ENCODE peak calls at places on chromosomes 6 and 20, in five cellular contexts. G, Y, M, K and W are unnamed samples.

GRCh38 chr6:1608976-1609661 is 596 bp upstream of the FOXC1 start:
- DNase-seq in G (no peak), Y (peak), M (no peak), K (no peak), W (no peak)

GRCh38 chr6:157060440-157060949 is 262.8 kb downstream of the TMEM242 start:
- DNase-seq in G (no peak), Y (no peak), M (no peak), K (no peak), W (no peak)

GRCh38 chr6:164051427-164051826 is 636.9 kb downstream of the QKI start:
- DNase-seq in G (no peak), Y (no peak), M (no peak), K (no peak), W (no peak)

GRCh38 chr6:38177885-38178583 is 358.5 kb downstream of the ZFAND3 start:
- DNase-seq in G (no peak), Y (no peak), M (no peak), K (no peak), W (no peak)

GRCh38 chr6:152721956-152722355 is 24.3 kb downstream of the MYCT1 start:
- DNase-seq in G (no peak), Y (no peak), M (no peak), K (no peak), W (no peak)

GRCh38 chr6:151391021-151391470 is 313 bp downstream of the ZBTB2 start:
- DNase-seq in G (no peak), Y (peak), M (no peak), K (peak), W (no peak)

GRCh38 chr20:4087923-4088322 is 72.6 kb upstream of the RNF24 start:
- DNase-seq in G (no peak), Y (no peak), M (no peak), K (no peak), W (no peak)

GRCh38 chr20:51042657-51043247 is 19.8 kb upstream of the KCNG1 start:
- DNase-seq in G (no peak), Y (no peak), M (no peak), K (no peak), W (no peak)

GRCh38 chr6:97626586-97627441 is 343.8 kb upstream of the MMS22L start:
- DNase-seq in G (peak), Y (peak), M (no peak), K (no peak), W (no peak)

GRCh38 chr6:138736640-138737039 is 36.9 kb upstream of the CCDC28A start:
- DNase-seq in G (no peak), Y (no peak), M (no peak), K (no peak), W (no peak)

GRCh38 chr6:1504465-1504864 is 105.2 kb upstream of the FOXC1 start:
- DNase-seq in G (no peak), Y (no peak), M (no peak), K (no peak), W (no peak)

GRCh38 chr20:62945771-62946339 is 6.7 kb upstream of the SLC17A9 start:
- DNase-seq in G (no peak), Y (no peak), M (no peak), K (no peak), W (no peak)

GRCh38 chr20:44748005-44748370 is 2.3 kb downstream of the KCNK15 start:
- DNase-seq in G (no peak), Y (peak), M (no peak), K (no peak), W (no peak)

GRCh38 chr6:133973109-133973971 is 20.3 kb downstream of the TBPL1 start:
- DNase-seq in G (no peak), Y (peak), M (no peak), K (no peak), W (no peak)

GRCh38 chr6:5261545-5262109 is 314 bp downstream of the FARS2 start:
- DNase-seq in G (no peak), Y (no peak), M (no peak), K (no peak), W (no peak)

GRCh38 chr6:87653074-87653962 is 48.7 kb downstream of the AKIRIN2 start:
- DNase-seq in G (no peak), Y (no peak), M (no peak), K (no peak), W (no peak)

GRCh38 chr20:13418263-13419229 is 197.5 kb downstream of the ISM1 start:
- DNase-seq in G (no peak), Y (no peak), M (no peak), K (no peak), W (no peak)

GRCh38 chr6:958531-958930 is 265.6 kb upstream of the EXOC2 start:
- DNase-seq in G (peak), Y (no peak), M (peak), K (no peak), W (no peak)

GRCh38 chr6:32198345-32198696 is 5.9 kb upstream of the GPSM3 start:
- DNase-seq in G (no peak), Y (no peak), M (no peak), K (no peak), W (no peak)

GRCh38 chr20:59718681-59719080 is 114.3 kb downstream of the PHACTR3 start:
- DNase-seq in G (no peak), Y (no peak), M (no peak), K (no peak), W (peak)

GRCh38 chr6:170033666-170034065 is 257.2 kb downstream of the DLL1 start:
- DNase-seq in G (no peak), Y (no peak), M (no peak), K (no peak), W (peak)

GRCh38 chr20:36604952-36605308 is 649 bp upstream of the RAB5IF start:
- DNase-seq in G (no peak), Y (no peak), M (no peak), K (peak), W (peak)

GRCh38 chr6:43833223-43833995 is 63.4 kb downstream of the VEGFA start:
- DNase-seq in G (no peak), Y (no peak), M (no peak), K (no peak), W (no peak)

GRCh38 chr6:91317247-91317646 is 730.4 kb upstream of the MAP3K7 start:
- DNase-seq in G (no peak), Y (no peak), M (no peak), K (no peak), W (no peak)

GRCh38 chr6:122778961-122779671 is 400 bp upstream of the FABP7 start:
- DNase-seq in G (no peak), Y (no peak), M (no peak), K (no peak), W (no peak)

GRCh38 chr6:133833905-133834304 is 55.0 kb upstream of the TCF21 start:
- DNase-seq in G (no peak), Y (peak), M (no peak), K (no peak), W (no peak)

GRCh38 chr6:94349227-94349626 is 929.9 kb upstream of the EPHA7 start:
- DNase-seq in G (no peak), Y (no peak), M (no peak), K (no peak), W (no peak)

GRCh38 chr6:5656226-5656625 is 350.5 kb downstream of the NRN1 start:
- DNase-seq in G (no peak), Y (no peak), M (no peak), K (no peak), W (no peak)

GRCh38 chr20:37007898-37008649 is 56.6 kb upstream of the SAMHD1 start:
- DNase-seq in G (no peak), Y (no peak), M (peak), K (no peak), W (no peak)